ENCODE peak calls at places on chromosome 9, in nine cellular contexts. W, F, A, U, B, K, P, C and M are unnamed samples.
A peak's percentile ranks its signal among the peaks of the same experiment; 100 is the strongest.

GRCh38 chr9:107481035-107481434 is 8.5 kb downstream of the KLF4 start:
- DNase-seq in W (no peak), F (no peak), A (no peak), U (no peak), B (peak; percentile 49), K (no peak), P (no peak), C (no peak), M (no peak)

GRCh38 chr9:107175039-107175438 is 108.0 kb upstream of the RAD23B start:
- DNase-seq in W (no peak), F (no peak), A (no peak), U (peak; percentile 50), B (peak; percentile 38), K (no peak), P (no peak), C (no peak), M (no peak)

GRCh38 chr9:113269871-113270270 is 5.5 kb downstream of the CDC26 start:
- DNase-seq in W (no peak), F (no peak), A (no peak), U (no peak), B (no peak), K (no peak), P (no peak), C (no peak), M (no peak)

GRCh38 chr9:78383130-78383529 is 86.2 kb downstream of the PSAT1 start:
- DNase-seq in W (no peak), F (peak; percentile 16), A (no peak), U (peak; percentile 33), B (no peak), K (no peak), P (no peak), C (no peak), M (no peak)

GRCh38 chr9:133703571-133704399 is 34.4 kb downstream of the SARDH start:
- DNase-seq in W (no peak), F (no peak), A (no peak), U (no peak), B (no peak), K (peak; percentile 84), P (no peak), C (no peak), M (peak; percentile 68)

GRCh38 chr9:18485691-18486090 is 11.7 kb downstream of the ADAMTSL1 start:
- DNase-seq in W (no peak), F (peak; percentile 52), A (no peak), U (no peak), B (no peak), K (no peak), P (no peak), C (no peak), M (no peak)

GRCh38 chr9:108869092-108869725 is 7.1 kb downstream of the ACTL7A start:
- DNase-seq in W (no peak), F (peak; percentile 19), A (no peak), U (peak; percentile 42), B (peak; percentile 81), K (no peak), P (no peak), C (no peak), M (no peak)

GRCh38 chr9:119963798-119964372 is 594.6 kb upstream of the BRINP1 start:
- DNase-seq in W (peak; percentile 15), F (peak; percentile 79), A (no peak), U (peak; percentile 70), B (peak; percentile 64), K (peak; percentile 30), P (peak; percentile 93), C (no peak), M (peak; percentile 34)

GRCh38 chr9:117400131-117400530 is 14.7 kb downstream of the ASTN2 start:
- DNase-seq in W (peak; percentile 52), F (no peak), A (no peak), U (no peak), B (peak; percentile 3), K (no peak), P (peak; percentile 59), C (no peak), M (no peak)

GRCh38 chr9:99169982-99170761 is 51.6 kb downstream of the ALG2 start:
- DNase-seq in W (no peak), F (no peak), A (no peak), U (no peak), B (no peak), K (peak; percentile 79), P (peak; percentile 87), C (no peak), M (no peak)

GRCh38 chr9:127075592-127076380 is 46.6 kb downstream of the ANGPTL2 start:
- DNase-seq in W (no peak), F (peak; percentile 50), A (no peak), U (no peak), B (no peak), K (no peak), P (no peak), C (no peak), M (no peak)

GRCh38 chr9:82923410-82924242 is 139.3 kb downstream of the RASEF start:
- DNase-seq in W (no peak), F (no peak), A (no peak), U (no peak), B (peak; percentile 44), K (no peak), P (peak; percentile 43), C (no peak), M (no peak)

GRCh38 chr9:71254592-71255277 is 133.3 kb upstream of the TRPM3 start:
- DNase-seq in W (no peak), F (no peak), A (no peak), U (no peak), B (no peak), K (no peak), P (no peak), C (no peak), M (no peak)

GRCh38 chr9:37730256-37730655 is 23.3 kb upstream of the TRMT10B start:
- DNase-seq in W (no peak), F (peak; percentile 49), A (no peak), U (no peak), B (peak; percentile 40), K (no peak), P (no peak), C (no peak), M (no peak)

GRCh38 chr9:127686461-127687393 is 20.1 kb upstream of the CFAP157 start:
- DNase-seq in W (no peak), F (no peak), A (no peak), U (no peak), B (no peak), K (no peak), P (no peak), C (no peak), M (no peak)

GRCh38 chr9:21559402-21560280 is 77.5 kb upstream of the IFNE start:
- DNase-seq in W (peak; percentile 43), F (peak; percentile 71), A (no peak), U (peak; percentile 74), B (peak; percentile 63), K (peak; percentile 56), P (peak; percentile 87), C (peak; percentile 74), M (no peak)

GRCh38 chr9:33867747-33868429 is 50.9 kb downstream of the UBE2R2 start:
- DNase-seq in W (no peak), F (peak; percentile 76), A (peak; percentile 64), U (peak; percentile 10), B (no peak), K (peak; percentile 12), P (no peak), C (no peak), M (no peak)

GRCh38 chr9:96218821-96219614 is 83.0 kb downstream of the HSD17B3 start:
- DNase-seq in W (no peak), F (no peak), A (no peak), U (no peak), B (no peak), K (peak; percentile 36), P (no peak), C (peak; percentile 54), M (peak; percentile 78)

DNA sequence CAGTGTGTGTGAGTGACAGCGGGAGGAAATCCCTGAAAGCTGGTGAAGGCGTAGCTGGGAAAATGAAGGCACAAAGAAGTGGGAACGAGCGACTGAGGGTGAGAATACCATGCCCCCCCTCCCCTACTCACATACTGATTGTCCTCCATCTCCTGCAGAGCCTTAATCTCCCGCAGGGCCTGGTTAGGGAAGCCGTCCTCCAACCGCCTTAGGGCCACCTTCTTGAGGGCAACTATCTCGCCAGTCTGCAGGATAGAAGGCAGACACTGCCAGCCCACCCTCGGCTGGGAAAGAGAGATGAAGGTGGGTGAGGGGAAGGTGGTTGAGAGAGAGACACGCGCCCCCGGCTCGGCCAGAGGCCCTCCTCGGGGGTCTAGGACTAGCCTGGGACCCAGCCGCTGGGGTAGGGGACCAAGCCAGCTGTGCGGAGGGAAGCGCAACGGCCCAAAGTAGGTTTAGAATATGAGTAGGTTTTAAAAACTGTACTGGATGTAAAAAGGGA is 491 bp downstream of the CDK20 start:
- DNase-seq in W (peak; percentile 34), F (peak; percentile 14), A (no peak), U (no peak), B (no peak), K (peak; percentile 34), P (peak; percentile 54), C (no peak), M (peak; percentile 83)
- H3K4me3 ChIP-seq in W (peak overlapping the region; percentile 57), F (peak overlapping the region; percentile 78), A (peak overlapping the region; percentile 57), U (peak overlapping the region; percentile 72), B (peak overlapping the region; percentile 53), K (peak overlapping the region; percentile 76), P (peak overlapping the region; percentile 55), C (peak overlapping the region; percentile 81), M (peak overlapping the region; percentile 51)

GRCh38 chr9:69322256-69322655 is 2.8 kb upstream of the ENTREP1 start:
- DNase-seq in W (no peak), F (no peak), A (no peak), U (no peak), B (peak; percentile 12), K (no peak), P (no peak), C (no peak), M (no peak)
- H3K4me3 ChIP-seq in W (no peak overlapping the region), F (no peak overlapping the region), A (no peak overlapping the region), U (no peak overlapping the region), B (no peak overlapping the region), K (no peak overlapping the region), P (no peak overlapping the region), C (no peak overlapping the region), M (no peak overlapping the region)

GRCh38 chr9:31873717-31874116 is 510.7 kb upstream of the ACO1 start:
- DNase-seq in W (no peak), F (no peak), A (no peak), U (no peak), B (no peak), K (no peak), P (peak; percentile 55), C (no peak), M (no peak)

GRCh38 chr9:31868830-31869229 is 515.6 kb upstream of the ACO1 start:
- DNase-seq in W (no peak), F (no peak), A (no peak), U (no peak), B (no peak), K (no peak), P (no peak), C (no peak), M (no peak)

DNA sequence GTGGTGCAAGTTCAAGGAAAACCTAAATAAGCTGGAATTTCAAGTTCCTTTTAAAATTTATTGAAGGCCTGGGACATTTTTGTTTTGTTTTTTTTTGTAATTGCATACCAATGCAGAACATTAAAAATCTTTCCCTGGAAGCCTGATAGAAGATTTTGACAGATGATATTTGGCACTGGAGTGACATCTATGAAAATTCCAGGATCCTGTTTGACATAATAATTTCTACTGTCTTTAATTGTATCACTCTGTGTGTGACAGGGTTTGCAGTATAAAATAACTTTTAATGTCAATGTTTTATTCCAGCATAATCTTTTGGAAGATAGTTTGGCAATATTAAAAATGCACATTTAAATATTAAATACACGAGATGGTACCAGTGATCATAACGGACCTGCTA is 514.2 kb upstream of the ACO1 start:
- DNase-seq in W (no peak), F (no peak), A (no peak), U (no peak), B (no peak), K (no peak), P (no peak), C (no peak), M (no peak)
- H3K4me3 ChIP-seq in W (no peak overlapping the region), F (no peak overlapping the region), A (no peak overlapping the region), U (no peak overlapping the region), B (no peak overlapping the region), K (no peak overlapping the region), P (no peak overlapping the region), C (no peak overlapping the region), M (no peak overlapping the region)

GRCh38 chr9:89495824-89496555 is 1.9 kb downstream of the SEMA4D start:
- DNase-seq in W (no peak), F (no peak), A (no peak), U (no peak), B (no peak), K (no peak), P (no peak), C (no peak), M (no peak)
- H3K4me3 ChIP-seq in W (no peak overlapping the region), F (no peak overlapping the region), A (no peak overlapping the region), U (no peak overlapping the region), B (no peak overlapping the region), K (no peak overlapping the region), P (peak overlapping the region; percentile 94), C (peak overlapping the region; percentile 82), M (peak overlapping the region; percentile 69)